ENCODE peak calls at places on chromosomes 5 and 9, in four cellular contexts. P, B, D and W are unnamed samples.

GRCh38 chr9:89598926-89599325 is 5.9 kb upstream of the GADD45G start:
- DNase-seq in P (peak), B (no peak), D (no peak), W (peak)

GRCh38 chr5:151319334-151319733 is 15.8 kb upstream of the SLC36A3 start:
- DNase-seq in P (no peak), B (no peak), D (no peak), W (peak)

GRCh38 chr5:3348576-3349535 is 246.8 kb upstream of the IRX1 start:
- DNase-seq in P (no peak), B (no peak), D (no peak), W (no peak)

GRCh38 chr9:4717815-4718214 is 23.2 kb downstream of the AK3 start:
- DNase-seq in P (no peak), B (no peak), D (no peak), W (no peak)

GRCh38 chr5:9529041-9529480 is 16.8 kb downstream of the SEMA5A start:
- DNase-seq in P (no peak), B (no peak), D (no peak), W (no peak)

GRCh38 chr9:129174724-129175514 is 3.1 kb downstream of the IER5L start:
- DNase-seq in P (peak), B (peak), D (no peak), W (peak)

GRCh38 chr9:129964901-129965734 is 77.9 kb downstream of the FNBP1 start:
- DNase-seq in P (no peak), B (no peak), D (no peak), W (no peak)

GRCh38 chr5:89769975-89770374 is 639.6 kb downstream of the CETN3 start:
- DNase-seq in P (no peak), B (no peak), D (no peak), W (no peak)

GRCh38 chr5:112283943-112284342 is 135.1 kb downstream of the EPB41L4A start:
- DNase-seq in P (no peak), B (no peak), D (no peak), W (no peak)

GRCh38 chr5:160289721-160290120 is 22.6 kb downstream of the CCNJL start:
- DNase-seq in P (no peak), B (no peak), D (no peak), W (no peak)

GRCh38 chr9:137294091-137294683 is 7.9 kb downstream of the NRARP start:
- DNase-seq in P (no peak), B (no peak), D (no peak), W (peak)

GRCh38 chr5:122202952-122203351 is 73.6 kb downstream of the ZNF474 start:
- DNase-seq in P (no peak), B (no peak), D (no peak), W (no peak)

GRCh38 chr5:98723061-98723460 is 50.4 kb upstream of the RGMB start:
- DNase-seq in P (no peak), B (no peak), D (no peak), W (no peak)

GRCh38 chr9:90909225-90909624 is 107.6 kb downstream of the SYK start:
- DNase-seq in P (no peak), B (no peak), D (no peak), W (no peak)

GRCh38 chr9:110891760-110892159 is 146.5 kb downstream of the LPAR1 start:
- DNase-seq in P (no peak), B (no peak), D (no peak), W (no peak)

GRCh38 chr5:1542755-1543154 is 19.0 kb upstream of the LPCAT1 start:
- DNase-seq in P (peak), B (peak), D (no peak), W (no peak)

GRCh38 chr9:138021251-138022056 is 143.9 kb downstream of the CACNA1B start:
- DNase-seq in P (no peak), B (no peak), D (no peak), W (no peak)

GRCh38 chr5:177456591-177456964 is 10.0 kb downstream of the PRR7 start:
- DNase-seq in P (no peak), B (no peak), D (no peak), W (no peak)

GRCh38 chr5:116456036-116456435 is 118.6 kb downstream of the SEMA6A start:
- DNase-seq in P (no peak), B (no peak), D (no peak), W (no peak)

GRCh38 chr5:101915559-101915958 is 380.5 kb downstream of the SLCO4C1 start:
- DNase-seq in P (no peak), B (no peak), D (no peak), W (no peak)

GRCh38 chr9:121699271-121700164 is 48.1 kb downstream of the DAB2IP start:
- DNase-seq in P (peak), B (peak), D (no peak), W (no peak)

GRCh38 chr5:547086-547924 is 23.1 kb upstream of the SLC9A3 start:
- DNase-seq in P (peak), B (no peak), D (no peak), W (no peak)

GRCh38 chr9:72476617-72477375 is 44.6 kb upstream of the TMC1 start:
- DNase-seq in P (no peak), B (no peak), D (peak), W (no peak)

GRCh38 chr5:137605377-137605776 is 106.3 kb upstream of the SPOCK1 start:
- DNase-seq in P (no peak), B (no peak), D (no peak), W (peak)

GRCh38 chr9:23232831-23233230 is 593.2 kb downstream of the ELAVL2 start:
- DNase-seq in P (no peak), B (no peak), D (no peak), W (no peak)

GRCh38 chr5:173968154-173968553 is 20.8 kb upstream of the C5orf47 start:
- DNase-seq in P (no peak), B (no peak), D (no peak), W (peak)

GRCh38 chr9:130478731-130479575 is 34.2 kb downstream of the ASS1 start:
- DNase-seq in P (no peak), B (peak), D (no peak), W (peak)

GRCh38 chr5:92749943-92750342 is 831.1 kb downstream of the NR2F1-AS1 start:
- DNase-seq in P (no peak), B (no peak), D (no peak), W (no peak)

GRCh38 chr9:312596-313320 is 98.1 kb downstream of the DOCK8 start:
- DNase-seq in P (no peak), B (no peak), D (no peak), W (no peak)

GRCh38 chr5:164376840-164377239 is 871.4 kb downstream of the MAT2B start:
- DNase-seq in P (no peak), B (no peak), D (no peak), W (no peak)

GRCh38 chr5:11687498-11687897 is 216.7 kb downstream of the CTNND2 start:
- DNase-seq in P (no peak), B (no peak), D (no peak), W (no peak)

GRCh38 chr5:157045601-157046000 is 13.3 kb downstream of the HAVCR1 start:
- DNase-seq in P (no peak), B (no peak), D (no peak), W (peak)